ENCODE peak calls at places on chromosomes 1 and 21, in seven cellular contexts. X is GM06990, Q is epithelial cell of proximal tubule, J is WTC11, D is MCF 10A, T is HFF-Myc, L is Calu3. G is an unnamed sample.

GRCh38 chr1:119783354-119784126 is 14.8 kb upstream of the HMGCS2 start:
- DNase-seq in X (no peak), Q (no peak), J (no peak), D (peak; percentile 37), T (no peak), L (no peak), G (no peak)

GRCh38 chr1:103108525-103109150 is 316 bp upstream of the COL11A1 start:
- DNase-seq in X (no peak), Q (no peak), J (peak; percentile 86), D (no peak), T (no peak), L (no peak), G (peak; percentile 88)

GRCh38 chr1:61253912-61254628 is 171.7 kb downstream of the NFIA start:
- DNase-seq in X (no peak), Q (no peak), J (no peak), D (peak; percentile 31), T (no peak), L (no peak), G (no peak)

GRCh38 chr21:31335957-31336738 is 7.9 kb downstream of the TIAM1 start:
- DNase-seq in X (no peak), Q (peak; percentile 37), J (no peak), D (peak; percentile 88), T (peak; percentile 29), L (no peak), G (no peak)

GRCh38 chr1:26049531-26050254 is 3.8 kb upstream of the SLC30A2 start:
- DNase-seq in X (no peak), Q (peak; percentile 36), J (no peak), D (no peak), T (no peak), L (no peak), G (no peak)

GRCh38 chr21:38811257-38811656 is 5.5 kb downstream of the ETS2 start:
- DNase-seq in X (no peak), Q (no peak), J (no peak), D (peak; percentile 96), T (peak; percentile 70), L (peak; percentile 46), G (peak; percentile 8)

GRCh38 chr1:234782821-234783220 is 172.8 kb upstream of the IRF2BP2 start:
- DNase-seq in X (no peak), Q (no peak), J (no peak), D (no peak), T (no peak), L (no peak), G (no peak)

GRCh38 chr1:109620396-109620817 is 770 bp downstream of the AMPD2 start:
- DNase-seq in X (no peak), Q (no peak), J (no peak), D (peak; percentile 58), T (no peak), L (peak; percentile 21), G (peak; percentile 85)

GRCh38 chr1:189205863-189206262 is 1271.8 kb downstream of the BRINP3 start:
- DNase-seq in X (no peak), Q (no peak), J (no peak), D (no peak), T (no peak), L (no peak), G (no peak)

GRCh38 chr21:35390013-35390776 is 341.1 kb upstream of the RUNX1 start:
- DNase-seq in X (no peak), Q (peak; percentile 25), J (no peak), D (peak; percentile 89), T (no peak), L (no peak), G (no peak)

GRCh38 chr1:100658716-100659026 is 60.9 kb upstream of the VCAM1 start:
- DNase-seq in X (no peak), Q (no peak), J (no peak), D (no peak), T (no peak), L (no peak), G (no peak)

GRCh38 chr21:26966978-26967913 is at the start of gene ADAMTS5:
- DNase-seq in X (no peak), Q (peak; percentile 71), J (peak; percentile 58), D (peak; percentile 68), T (no peak), L (no peak), G (peak; percentile 89)

GRCh38 chr1:160161965-160162705 is 10.7 kb downstream of the ATP1A4 start:
- DNase-seq in X (peak; percentile 37), Q (no peak), J (peak; percentile 78), D (peak; percentile 17), T (no peak), L (no peak), G (no peak)

GRCh38 chr1:245396615-245397014 is 241.8 kb downstream of the KIF26B start:
- DNase-seq in X (no peak), Q (no peak), J (no peak), D (peak; percentile 64), T (no peak), L (no peak), G (no peak)

GRCh38 chr1:187999973-188000372 is 1171.2 kb downstream of the PLA2G4A start:
- DNase-seq in X (no peak), Q (no peak), J (no peak), D (peak; percentile 8), T (no peak), L (no peak), G (no peak)
- TF ChIP-seq CTCF in X (peak; percentile 12), Q (peak; percentile 65), J (no peak), D (peak; percentile 14), T (no peak), L (no peak), G (peak; percentile 39)

GRCh38 chr1:201215531-201216357 is 25.1 kb downstream of the IGFN1 start:
- DNase-seq in X (no peak), Q (no peak), J (no peak), D (no peak), T (no peak), L (no peak), G (peak; percentile 73)

GRCh38 chr1:201213926-201214325 is 23.3 kb downstream of the IGFN1 start:
- DNase-seq in X (no peak), Q (no peak), J (no peak), D (no peak), T (no peak), L (no peak), G (no peak)

GRCh38 chr1:201214886-201215285 is 24.3 kb downstream of the IGFN1 start:
- DNase-seq in X (no peak), Q (no peak), J (no peak), D (no peak), T (no peak), L (no peak), G (no peak)

GRCh38 chr1:201213106-201213770 is 22.6 kb downstream of the IGFN1 start:
- DNase-seq in X (no peak), Q (no peak), J (no peak), D (no peak), T (no peak), L (no peak), G (no peak)

GRCh38 chr1:201214461-201214860 is 23.8 kb downstream of the IGFN1 start:
- DNase-seq in X (no peak), Q (no peak), J (peak; percentile 37), D (peak; percentile 46), T (no peak), L (no peak), G (no peak)
- TF ChIP-seq CTCF in X (peak; percentile 27), Q (peak; percentile 20), J (no peak), D (peak; percentile 16), T (peak; percentile 27), L (no peak), G (no peak)

GRCh38 chr1:229710746-229711145 is 84.7 kb downstream of the URB2 start:
- DNase-seq in X (no peak), Q (no peak), J (no peak), D (no peak), T (no peak), L (no peak), G (no peak)
- TF ChIP-seq CTCF in X (no peak), Q (peak; percentile 36), J (no peak), D (peak; percentile 17), T (no peak), L (no peak), G (peak; percentile 53)

GRCh38 chr1:183580281-183580682 is 10.0 kb downstream of the NCF2 start:
- DNase-seq in X (no peak), Q (no peak), J (no peak), D (peak; percentile 50), T (no peak), L (no peak), G (no peak)
- TF ChIP-seq CTCF in X (peak; percentile 38), Q (peak; percentile 50), J (no peak), D (no peak), T (peak; percentile 20), L (no peak), G (peak; percentile 40)

DNA sequence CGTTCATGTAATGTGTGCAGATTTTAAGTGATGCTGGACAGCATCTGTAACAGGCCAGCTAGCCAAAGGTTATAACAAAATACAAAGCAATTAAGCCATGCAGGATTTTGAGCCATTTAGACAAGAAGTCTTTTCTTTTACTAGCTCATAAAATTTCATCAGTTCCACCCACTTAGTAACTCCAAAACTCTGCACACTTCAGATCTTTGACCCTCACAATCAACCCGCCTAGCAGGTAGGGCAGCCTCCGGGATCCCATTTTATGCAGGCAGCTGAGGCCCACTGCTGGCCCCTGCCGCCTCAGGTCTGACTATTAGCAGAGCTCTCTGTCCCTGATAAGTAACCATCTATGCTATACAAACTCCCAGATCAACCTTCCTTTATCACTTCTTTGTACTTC is 9.2 kb downstream of the LBR start:
- DNase-seq in X (no peak), Q (no peak), J (no peak), D (no peak), T (no peak), L (peak; percentile 66), G (no peak)
- TF ChIP-seq CTCF in X (no peak), Q (no peak), J (no peak), D (no peak), T (no peak), L (no peak), G (no peak)

G was measured in osteocyte.